ENCODE peak calls at places on chromosome 16, in seven cellular contexts. One of them, this sample, is unnamed.

GRCh38 chr16:85052536-85052935 is 24.9 kb downstream of the KIAA0513 start:
- DNase-seq in spleen: no peak
- DNase-seq in mesenchymal stem cell: no peak
- DNase-seq in psoas muscle: no peak
- DNase-seq in mucosa of descending colon: no peak
- DNase-seq in ascending aorta: no peak
- DNase-seq in breast epithelium: no peak
- DNase-seq in this sample: no peak

GRCh38 chr16:88649924-88650748 is 717 bp downstream of the CYBA start:
- DNase-seq in spleen: peak; percentile 95
- DNase-seq in mesenchymal stem cell: peak; percentile 69
- DNase-seq in psoas muscle: no peak
- DNase-seq in mucosa of descending colon: peak; percentile 77
- DNase-seq in ascending aorta: no peak
- DNase-seq in breast epithelium: no peak
- DNase-seq in this sample: no peak

GRCh38 chr16:57384248-57385070 is 12.2 kb downstream of the CX3CL1 start:
- DNase-seq in spleen: no peak
- DNase-seq in mesenchymal stem cell: no peak
- DNase-seq in psoas muscle: no peak
- DNase-seq in mucosa of descending colon: peak; percentile 76
- DNase-seq in ascending aorta: no peak
- DNase-seq in breast epithelium: no peak
- DNase-seq in this sample: no peak

GRCh38 chr16:58021661-58022551 is 3.6 kb upstream of the MMP15 start:
- DNase-seq in spleen: peak; percentile 54
- DNase-seq in mesenchymal stem cell: peak; percentile 76
- DNase-seq in psoas muscle: no peak
- DNase-seq in mucosa of descending colon: no peak
- DNase-seq in ascending aorta: no peak
- DNase-seq in breast epithelium: no peak
- DNase-seq in this sample: no peak

GRCh38 chr16:26645629-26646028 is 421.1 kb upstream of the C16orf82 start:
- DNase-seq in spleen: no peak
- DNase-seq in mesenchymal stem cell: no peak
- DNase-seq in psoas muscle: no peak
- DNase-seq in mucosa of descending colon: no peak
- DNase-seq in ascending aorta: no peak
- DNase-seq in breast epithelium: no peak
- DNase-seq in this sample: no peak

GRCh38 chr16:88430524-88431446 is 22.3 kb upstream of the ZFPM1 start:
- DNase-seq in spleen: peak; percentile 89
- DNase-seq in mesenchymal stem cell: no peak
- DNase-seq in psoas muscle: no peak
- DNase-seq in mucosa of descending colon: peak; percentile 52
- DNase-seq in ascending aorta: no peak
- DNase-seq in breast epithelium: no peak
- DNase-seq in this sample: no peak

GRCh38 chr16:31869511-31870201 is 4.0 kb upstream of the ZNF267 start:
- DNase-seq in spleen: peak; percentile 86
- DNase-seq in mesenchymal stem cell: peak; percentile 84
- DNase-seq in psoas muscle: no peak
- DNase-seq in mucosa of descending colon: no peak
- DNase-seq in ascending aorta: peak; percentile 75
- DNase-seq in breast epithelium: peak; percentile 38
- DNase-seq in this sample: no peak

GRCh38 chr16:50023626-50024025 is 1.4 kb upstream of the CNEP1R1 start:
- DNase-seq in spleen: no peak
- DNase-seq in mesenchymal stem cell: no peak
- DNase-seq in psoas muscle: no peak
- DNase-seq in mucosa of descending colon: no peak
- DNase-seq in ascending aorta: no peak
- DNase-seq in breast epithelium: no peak
- DNase-seq in this sample: no peak

GRCh38 chr16:58428621-58429557 is 36.6 kb downstream of the GINS3 start:
- DNase-seq in spleen: no peak
- DNase-seq in mesenchymal stem cell: no peak
- DNase-seq in psoas muscle: no peak
- DNase-seq in mucosa of descending colon: no peak
- DNase-seq in ascending aorta: no peak
- DNase-seq in breast epithelium: no peak
- DNase-seq in this sample: no peak

GRCh38 chr16:3857189-3858013 is 23.1 kb downstream of the CREBBP start:
- DNase-seq in spleen: no peak
- DNase-seq in mesenchymal stem cell: peak; percentile 88
- DNase-seq in psoas muscle: peak; percentile 46
- DNase-seq in mucosa of descending colon: no peak
- DNase-seq in ascending aorta: peak; percentile 77
- DNase-seq in breast epithelium: no peak
- DNase-seq in this sample: no peak

GRCh38 chr16:73063854-73064226 is 15.9 kb upstream of the ZFHX3 start:
- DNase-seq in spleen: no peak
- DNase-seq in mesenchymal stem cell: no peak
- DNase-seq in psoas muscle: no peak
- DNase-seq in mucosa of descending colon: no peak
- DNase-seq in ascending aorta: no peak
- DNase-seq in breast epithelium: no peak
- DNase-seq in this sample: no peak
- H3K4me1 ChIP-seq in spleen: peaks cover 16% of the 10 kb centered on the region
- H3K4me1 ChIP-seq in mesenchymal stem cell: peaks cover 41% of the 10 kb centered on the region
- H3K4me1 ChIP-seq in psoas muscle: peaks cover 49% of the 10 kb centered on the region
- H3K4me1 ChIP-seq in mucosa of descending colon: peaks cover 24% of the 10 kb centered on the region
- H3K4me1 ChIP-seq in ascending aorta: peaks cover 16% of the 10 kb centered on the region
- H3K4me1 ChIP-seq in breast epithelium: peaks cover 4% of the 10 kb centered on the region
- H3K4me1 ChIP-seq in this sample: peaks cover 7% of the 10 kb centered on the region

GRCh38 chr16:89921131-89921698 is 1.9 kb upstream of the TUBB3 start:
- DNase-seq in spleen: no peak
- DNase-seq in mesenchymal stem cell: no peak
- DNase-seq in psoas muscle: no peak
- DNase-seq in mucosa of descending colon: no peak
- DNase-seq in ascending aorta: no peak
- DNase-seq in breast epithelium: no peak
- DNase-seq in this sample: peak; percentile 20
- H3K4me1 ChIP-seq in spleen: peaks cover 53% of the 10 kb centered on the region
- H3K4me1 ChIP-seq in mesenchymal stem cell: peaks cover 63% of the 10 kb centered on the region
- H3K4me1 ChIP-seq in psoas muscle: peaks cover 15% of the 10 kb centered on the region
- H3K4me1 ChIP-seq in mucosa of descending colon: peaks cover 44% of the 10 kb centered on the region
- H3K4me1 ChIP-seq in ascending aorta: peaks cover 23% of the 10 kb centered on the region
- H3K4me1 ChIP-seq in breast epithelium: peaks cover 32% of the 10 kb centered on the region
- H3K4me1 ChIP-seq in this sample: peaks cover 25% of the 10 kb centered on the region

GRCh38 chr16:9099131-9099625 is 7.7 kb downstream of the HAPSTR1 start:
- DNase-seq in spleen: peak; percentile 70
- DNase-seq in mesenchymal stem cell: peak; percentile 53
- DNase-seq in psoas muscle: no peak
- DNase-seq in mucosa of descending colon: no peak
- DNase-seq in ascending aorta: no peak
- DNase-seq in breast epithelium: no peak
- DNase-seq in this sample: no peak
- H3K4me1 ChIP-seq in spleen: peaks cover 98% of the 10 kb centered on the region
- H3K4me1 ChIP-seq in mesenchymal stem cell: peaks cover 15% of the 10 kb centered on the region
- H3K4me1 ChIP-seq in psoas muscle: peaks cover 93% of the 10 kb centered on the region
- H3K4me1 ChIP-seq in mucosa of descending colon: peaks cover 63% of the 10 kb centered on the region
- H3K4me1 ChIP-seq in ascending aorta: peaks cover 35% of the 10 kb centered on the region
- H3K4me1 ChIP-seq in breast epithelium: peaks cover 6% of the 10 kb centered on the region
- H3K4me1 ChIP-seq in this sample: peaks cover 13% of the 10 kb centered on the region

GRCh38 chr16:82638095-82638798 is 11.5 kb downstream of the CDH13 start:
- DNase-seq in spleen: no peak
- DNase-seq in mesenchymal stem cell: peak; percentile 92
- DNase-seq in psoas muscle: no peak
- DNase-seq in mucosa of descending colon: no peak
- DNase-seq in ascending aorta: no peak
- DNase-seq in breast epithelium: no peak
- DNase-seq in this sample: no peak

GRCh38 chr16:82636485-82636884 is 9.7 kb downstream of the CDH13 start:
- DNase-seq in spleen: no peak
- DNase-seq in mesenchymal stem cell: no peak
- DNase-seq in psoas muscle: no peak
- DNase-seq in mucosa of descending colon: no peak
- DNase-seq in ascending aorta: no peak
- DNase-seq in breast epithelium: no peak
- DNase-seq in this sample: no peak

GRCh38 chr16:82639263-82639662 is 12.5 kb downstream of the CDH13 start:
- DNase-seq in spleen: no peak
- DNase-seq in mesenchymal stem cell: no peak
- DNase-seq in psoas muscle: no peak
- DNase-seq in mucosa of descending colon: no peak
- DNase-seq in ascending aorta: no peak
- DNase-seq in breast epithelium: no peak
- DNase-seq in this sample: no peak

GRCh38 chr16:82634955-82635610 is 8.3 kb downstream of the CDH13 start:
- DNase-seq in spleen: no peak
- DNase-seq in mesenchymal stem cell: no peak
- DNase-seq in psoas muscle: no peak
- DNase-seq in mucosa of descending colon: no peak
- DNase-seq in ascending aorta: no peak
- DNase-seq in breast epithelium: no peak
- DNase-seq in this sample: no peak

DNA sequence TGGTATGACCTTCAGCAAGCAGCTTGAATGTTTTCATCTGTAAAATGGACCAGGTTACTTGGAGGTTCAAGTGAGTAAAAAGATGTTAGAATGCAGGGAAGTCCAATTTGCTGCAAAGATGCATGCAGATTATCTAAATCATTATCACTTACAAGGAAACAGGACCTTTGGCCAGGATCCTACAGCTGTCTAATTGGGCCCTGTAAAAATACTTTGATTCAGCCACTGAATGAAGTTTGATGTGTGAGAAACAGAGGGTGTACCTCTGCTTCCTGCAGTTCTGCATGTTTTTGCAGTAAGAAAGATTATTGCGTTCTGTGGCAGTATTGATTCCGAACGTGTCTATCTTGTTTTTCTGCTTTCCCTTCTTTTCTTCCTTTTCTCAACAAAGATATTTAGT is 10.2 kb downstream of the CDH13 start:
- DNase-seq in spleen: no peak
- DNase-seq in mesenchymal stem cell: no peak
- DNase-seq in psoas muscle: no peak
- DNase-seq in mucosa of descending colon: no peak
- DNase-seq in ascending aorta: no peak
- DNase-seq in breast epithelium: no peak
- DNase-seq in this sample: no peak
- H3K4me1 ChIP-seq in spleen: no peaks in the 10 kb centered on the region
- H3K4me1 ChIP-seq in mesenchymal stem cell: peaks cover 26% of the 10 kb centered on the region
- H3K4me1 ChIP-seq in psoas muscle: peaks cover 64% of the 10 kb centered on the region
- H3K4me1 ChIP-seq in mucosa of descending colon: peaks cover 26% of the 10 kb centered on the region
- H3K4me1 ChIP-seq in ascending aorta: peaks cover 7% of the 10 kb centered on the region
- H3K4me1 ChIP-seq in breast epithelium: no peaks in the 10 kb centered on the region
- H3K4me1 ChIP-seq in this sample: peaks cover 22% of the 10 kb centered on the region

DNA sequence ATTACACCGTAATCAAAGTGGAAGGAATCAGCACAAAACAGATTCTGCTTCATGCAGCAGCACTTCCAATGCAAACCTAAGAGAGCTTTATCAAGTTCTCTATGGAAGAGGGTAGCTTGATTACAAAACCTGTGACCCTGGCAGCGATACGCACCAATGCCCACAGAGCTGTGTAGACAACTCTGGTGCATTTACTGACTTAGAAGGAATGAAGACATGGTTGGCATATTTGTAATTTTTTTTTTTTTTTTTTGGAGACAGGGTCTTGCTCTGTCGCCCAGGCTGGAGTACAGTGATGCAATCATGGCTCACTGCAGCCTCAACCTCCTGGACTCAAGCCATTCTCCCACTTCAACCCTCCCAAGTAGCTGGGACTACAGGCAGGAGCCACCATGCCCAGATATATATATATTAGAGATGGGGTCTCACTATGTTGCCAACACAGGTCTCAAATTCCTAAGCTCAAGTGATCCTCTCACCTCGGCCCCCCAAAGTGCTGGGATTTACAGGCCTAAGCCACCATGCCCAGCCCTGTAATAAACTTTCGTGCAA is 49.4 kb downstream of the XPO6 start:
- DNase-seq in spleen: no peak
- DNase-seq in mesenchymal stem cell: no peak
- DNase-seq in psoas muscle: no peak
- DNase-seq in mucosa of descending colon: no peak
- DNase-seq in ascending aorta: no peak
- DNase-seq in breast epithelium: no peak
- DNase-seq in this sample: no peak
- H3K4me1 ChIP-seq in spleen: peaks cover 55% of the 10 kb centered on the region
- H3K4me1 ChIP-seq in mesenchymal stem cell: peaks cover 18% of the 10 kb centered on the region
- H3K4me1 ChIP-seq in psoas muscle: peaks cover 11% of the 10 kb centered on the region
- H3K4me1 ChIP-seq in mucosa of descending colon: no peaks in the 10 kb centered on the region
- H3K4me1 ChIP-seq in ascending aorta: no peaks in the 10 kb centered on the region
- H3K4me1 ChIP-seq in breast epithelium: no peaks in the 10 kb centered on the region
- H3K4me1 ChIP-seq in this sample: no peaks in the 10 kb centered on the region

GRCh38 chr16:60553316-60553801 is 1482.9 kb downstream of the CDH8 start:
- DNase-seq in spleen: no peak
- DNase-seq in mesenchymal stem cell: no peak
- DNase-seq in psoas muscle: no peak
- DNase-seq in mucosa of descending colon: no peak
- DNase-seq in ascending aorta: no peak
- DNase-seq in breast epithelium: no peak
- DNase-seq in this sample: no peak
- H3K4me1 ChIP-seq in spleen: no peaks in the 10 kb centered on the region
- H3K4me1 ChIP-seq in mesenchymal stem cell: no peaks in the 10 kb centered on the region
- H3K4me1 ChIP-seq in psoas muscle: no peaks in the 10 kb centered on the region
- H3K4me1 ChIP-seq in mucosa of descending colon: no peaks in the 10 kb centered on the region
- H3K4me1 ChIP-seq in ascending aorta: no peaks in the 10 kb centered on the region
- H3K4me1 ChIP-seq in breast epithelium: no peaks in the 10 kb centered on the region
- H3K4me1 ChIP-seq in this sample: no peaks in the 10 kb centered on the region

This sample was measured in SJCRH30.